ENCODE peak calls at places on chromosomes 5 and 9, in six cellular contexts. T, U, B, E, N and S are unnamed samples.

GRCh38 chr5:160420331-160420610 is 1.4 kb upstream of the PTTG1 start:
- DNase-seq in T (no peak), U (no peak), B (no peak), E (no peak), N (no peak), S (no peak)

GRCh38 chr5:72556351-72557146 is 49.3 kb upstream of the ZNF366 start:
- DNase-seq in T (peak), U (peak), B (peak), E (no peak), N (peak), S (peak)

GRCh38 chr5:35319231-35320002 is 89.1 kb upstream of the PRLR start:
- DNase-seq in T (no peak), U (no peak), B (peak), E (no peak), N (peak), S (peak)

GRCh38 chr5:43193171-43193951 is 1.3 kb downstream of the NIM1K start:
- DNase-seq in T (peak), U (peak), B (no peak), E (no peak), N (peak), S (peak)

GRCh38 chr5:172417983-172418630 is 36.2 kb downstream of the SH3PXD2B start:
- DNase-seq in T (no peak), U (no peak), B (peak), E (no peak), N (peak), S (peak)

GRCh38 chr9:131402073-131402472 is 8.2 kb downstream of the PRRC2B start:
- DNase-seq in T (no peak), U (no peak), B (no peak), E (no peak), N (no peak), S (peak)

GRCh38 chr9:130432796-130433167 is 12.0 kb upstream of the ASS1 start:
- DNase-seq in T (peak), U (no peak), B (peak), E (no peak), N (no peak), S (no peak)

GRCh38 chr5:134275822-134276221 is 49.9 kb upstream of the PPP2CA start:
- DNase-seq in T (no peak), U (no peak), B (no peak), E (no peak), N (peak), S (no peak)

GRCh38 chr5:10577371-10578291 is 13.8 kb downstream of the ANKRD33B start:
- DNase-seq in T (no peak), U (no peak), B (no peak), E (no peak), N (no peak), S (peak)

GRCh38 chr5:140114341-140115185 is 654 bp downstream of the PURA start:
- DNase-seq in T (peak), U (peak), B (peak), E (no peak), N (peak), S (peak)

GRCh38 chr5:150144211-150144801 is 11.3 kb downstream of the PDGFRB start:
- DNase-seq in T (no peak), U (no peak), B (peak), E (no peak), N (peak), S (peak)

GRCh38 chr9:6072442-6072841 is 57.0 kb upstream of the RANBP6 start:
- DNase-seq in T (no peak), U (no peak), B (no peak), E (no peak), N (no peak), S (no peak)

GRCh38 chr9:91037511-91038482 is 236.2 kb downstream of the SYK start:
- DNase-seq in T (peak), U (no peak), B (peak), E (no peak), N (peak), S (peak)

GRCh38 chr5:132471006-132471907 is 19.3 kb downstream of the IRF1 start:
- DNase-seq in T (no peak), U (no peak), B (peak), E (no peak), N (no peak), S (no peak)

GRCh38 chr9:110582156-110582555 is 2.6 kb upstream of the SVEP1 start:
- DNase-seq in T (no peak), U (no peak), B (no peak), E (no peak), N (no peak), S (no peak)

GRCh38 chr5:180175015-180175431 is 34.0 kb downstream of the RASGEF1C start:
- DNase-seq in T (no peak), U (no peak), B (no peak), E (no peak), N (no peak), S (no peak)

GRCh38 chr9:35649431-35650340 is 1.0 kb downstream of the SIT1 start:
- DNase-seq in T (no peak), U (peak), B (no peak), E (no peak), N (no peak), S (peak)

GRCh38 chr9:37776328-37776727 is 8.5 kb downstream of the EXOSC3 start:
- DNase-seq in T (no peak), U (no peak), B (no peak), E (no peak), N (peak), S (peak)

GRCh38 chr5:126794157-126794828 is 17.4 kb downstream of the LMNB1 start:
- DNase-seq in T (no peak), U (no peak), B (no peak), E (no peak), N (no peak), S (no peak)

GRCh38 chr5:177336112-177336511 is 15.4 kb downstream of the LMAN2 start:
- DNase-seq in T (no peak), U (no peak), B (no peak), E (no peak), N (no peak), S (no peak)

GRCh38 chr5:67050125-67050524 is 146.5 kb downstream of the CD180 start:
- DNase-seq in T (no peak), U (no peak), B (no peak), E (no peak), N (no peak), S (no peak)

GRCh38 chr5:33403187-33403586 is 37.6 kb upstream of the TARS1 start:
- DNase-seq in T (no peak), U (no peak), B (no peak), E (no peak), N (no peak), S (no peak)

GRCh38 chr5:74259572-74259971 is 381.0 kb downstream of the ENC1 start:
- DNase-seq in T (no peak), U (no peak), B (no peak), E (no peak), N (no peak), S (no peak)

GRCh38 chr5:73797142-73797530 is 171.1 kb downstream of the ARHGEF28 start:
- DNase-seq in T (no peak), U (no peak), B (no peak), E (no peak), N (peak), S (no peak)

GRCh38 chr9:33818167-33818831 is 1.3 kb downstream of the UBE2R2 start:
- DNase-seq in T (no peak), U (peak), B (peak), E (no peak), N (no peak), S (peak)

GRCh38 chr9:116644099-116644688 is 42.9 kb upstream of the TRIM32 start:
- DNase-seq in T (no peak), U (no peak), B (no peak), E (no peak), N (peak), S (peak)

GRCh38 chr5:158953929-158954534 is 145.7 kb downstream of the EBF1 start:
- DNase-seq in T (no peak), U (no peak), B (no peak), E (no peak), N (no peak), S (no peak)

GRCh38 chr9:96453625-96454024 is 3.7 kb downstream of the HABP4 start:
- DNase-seq in T (no peak), U (no peak), B (no peak), E (no peak), N (peak), S (peak)

GRCh38 chr9:6827370-6827949 is 69.7 kb downstream of the KDM4C start:
- DNase-seq in T (no peak), U (peak), B (no peak), E (no peak), N (peak), S (peak)

GRCh38 chr9:117747571-117747970 is 43.4 kb downstream of the TLR4 start:
- DNase-seq in T (no peak), U (no peak), B (no peak), E (no peak), N (no peak), S (no peak)

GRCh38 chr9:117744390-117744789 is 40.2 kb downstream of the TLR4 start:
- DNase-seq in T (no peak), U (no peak), B (no peak), E (no peak), N (no peak), S (no peak)

GRCh38 chr9:117746263-117746662 is 42.1 kb downstream of the TLR4 start:
- DNase-seq in T (no peak), U (no peak), B (no peak), E (no peak), N (no peak), S (no peak)

GRCh38 chr9:117744856-117745389 is 40.7 kb downstream of the TLR4 start:
- DNase-seq in T (no peak), U (no peak), B (peak), E (no peak), N (no peak), S (peak)

GRCh38 chr9:117745598-117745997 is 41.4 kb downstream of the TLR4 start:
- DNase-seq in T (no peak), U (no peak), B (no peak), E (no peak), N (no peak), S (no peak)
- H3K4me3 ChIP-seq in T (no peak), U (no peak), B (no peak), E (no peak), N (no peak), S (no peak)

GRCh38 chr9:136994885-136995224 is 1.5 kb downstream of the CLIC3 start:
- DNase-seq in T (no peak), U (no peak), B (no peak), E (no peak), N (no peak), S (no peak)
- H3K4me3 ChIP-seq in T (no peak), U (no peak), B (peak), E (no peak), N (no peak), S (no peak)

GRCh38 chr5:154885438-154885837 is 27.0 kb downstream of the CNOT8 start:
- DNase-seq in T (no peak), U (no peak), B (no peak), E (no peak), N (no peak), S (no peak)

GRCh38 chr5:154878642-154879335 is 20.4 kb downstream of the CNOT8 start:
- DNase-seq in T (no peak), U (no peak), B (no peak), E (no peak), N (peak), S (peak)

GRCh38 chr5:154881986-154882385 is 23.6 kb downstream of the CNOT8 start:
- DNase-seq in T (no peak), U (no peak), B (no peak), E (no peak), N (no peak), S (no peak)

GRCh38 chr5:154884424-154884823 is 26.0 kb downstream of the CNOT8 start:
- DNase-seq in T (no peak), U (no peak), B (no peak), E (no peak), N (no peak), S (no peak)
- H3K4me3 ChIP-seq in T (no peak), U (no peak), B (no peak), E (no peak), N (no peak), S (no peak)

GRCh38 chr9:93808115-93809029 is 146.8 kb downstream of the BARX1 start:
- DNase-seq in T (no peak), U (no peak), B (no peak), E (no peak), N (no peak), S (no peak)
- H3K4me3 ChIP-seq in T (no peak), U (no peak), B (no peak), E (no peak), N (no peak), S (no peak)